ENCODE peak calls at places on chromosomes 4 and X, in ten cellular contexts. One of them, this sample, is unnamed.

GRCh38 chr4:41719417-41719816 is 29.1 kb downstream of the PHOX2B start:
- DNase-seq in left ventricle myocardium inferior: no peak
- DNase-seq in brain microvascular endothelial cell: no peak
- DNase-seq in NCI-H1048: no peak
- DNase-seq in kidney tubule cell: peak; percentile 25
- DNase-seq in CD8-positive, alpha-beta memory T cell: no peak
- DNase-seq in A172: no peak
- DNase-seq in mesothelial cell of epicardium: no peak
- DNase-seq in activated naive CD4-positive, alpha-beta T cell treated with anti-CD3 and anti-CD28 coated beads for 36 hours: no peak
- DNase-seq in KBM-7: no peak
- DNase-seq in this sample: no peak

GRCh38 chr4:57055873-57056272 is 54.3 kb downstream of the IGFBP7 start:
- DNase-seq in left ventricle myocardium inferior: peak; percentile 42
- DNase-seq in brain microvascular endothelial cell: no peak
- DNase-seq in NCI-H1048: no peak
- DNase-seq in kidney tubule cell: no peak
- DNase-seq in CD8-positive, alpha-beta memory T cell: no peak
- DNase-seq in A172: no peak
- DNase-seq in mesothelial cell of epicardium: no peak
- DNase-seq in activated naive CD4-positive, alpha-beta T cell treated with anti-CD3 and anti-CD28 coated beads for 36 hours: no peak
- DNase-seq in KBM-7: no peak
- DNase-seq in this sample: no peak

GRCh38 chr4:68466751-68467150 is 19.5 kb downstream of the TMPRSS11E start:
- DNase-seq in left ventricle myocardium inferior: no peak
- DNase-seq in brain microvascular endothelial cell: no peak
- DNase-seq in NCI-H1048: no peak
- DNase-seq in kidney tubule cell: peak; percentile 76
- DNase-seq in CD8-positive, alpha-beta memory T cell: no peak
- DNase-seq in A172: peak; percentile 48
- DNase-seq in mesothelial cell of epicardium: no peak
- DNase-seq in activated naive CD4-positive, alpha-beta T cell treated with anti-CD3 and anti-CD28 coated beads for 36 hours: no peak
- DNase-seq in KBM-7: no peak
- DNase-seq in this sample: no peak

GRCh38 chr4:183375156-183375555 is 52.9 kb upstream of the CLDN24 start:
- DNase-seq in left ventricle myocardium inferior: no peak
- DNase-seq in brain microvascular endothelial cell: no peak
- DNase-seq in NCI-H1048: no peak
- DNase-seq in kidney tubule cell: no peak
- DNase-seq in CD8-positive, alpha-beta memory T cell: no peak
- DNase-seq in A172: no peak
- DNase-seq in mesothelial cell of epicardium: no peak
- DNase-seq in activated naive CD4-positive, alpha-beta T cell treated with anti-CD3 and anti-CD28 coated beads for 36 hours: no peak
- DNase-seq in KBM-7: no peak
- DNase-seq in this sample: no peak

GRCh38 chr4:153084939-153085630 is 119.2 kb upstream of the TRIM2 start:
- DNase-seq in left ventricle myocardium inferior: peak; percentile 69
- DNase-seq in brain microvascular endothelial cell: peak; percentile 67
- DNase-seq in NCI-H1048: peak; percentile 45
- DNase-seq in kidney tubule cell: peak; percentile 79
- DNase-seq in CD8-positive, alpha-beta memory T cell: peak; percentile 69
- DNase-seq in A172: peak; percentile 61
- DNase-seq in mesothelial cell of epicardium: peak; percentile 69
- DNase-seq in activated naive CD4-positive, alpha-beta T cell treated with anti-CD3 and anti-CD28 coated beads for 36 hours: peak; percentile 94
- DNase-seq in KBM-7: peak; percentile 81
- DNase-seq in this sample: peak; percentile 59

GRCh38 chr4:6549445-6549844 is 25.5 kb upstream of the MAN2B2 start:
- DNase-seq in left ventricle myocardium inferior: no peak
- DNase-seq in brain microvascular endothelial cell: no peak
- DNase-seq in NCI-H1048: no peak
- DNase-seq in kidney tubule cell: no peak
- DNase-seq in CD8-positive, alpha-beta memory T cell: no peak
- DNase-seq in A172: no peak
- DNase-seq in mesothelial cell of epicardium: no peak
- DNase-seq in activated naive CD4-positive, alpha-beta T cell treated with anti-CD3 and anti-CD28 coated beads for 36 hours: no peak
- DNase-seq in KBM-7: no peak
- DNase-seq in this sample: no peak

GRCh38 chr4:106775636-106776035 is 260.5 kb downstream of the DKK2 start:
- DNase-seq in left ventricle myocardium inferior: no peak
- DNase-seq in brain microvascular endothelial cell: no peak
- DNase-seq in NCI-H1048: no peak
- DNase-seq in kidney tubule cell: no peak
- DNase-seq in CD8-positive, alpha-beta memory T cell: no peak
- DNase-seq in A172: no peak
- DNase-seq in mesothelial cell of epicardium: no peak
- DNase-seq in activated naive CD4-positive, alpha-beta T cell treated with anti-CD3 and anti-CD28 coated beads for 36 hours: no peak
- DNase-seq in KBM-7: peak; percentile 51
- DNase-seq in this sample: no peak

GRCh38 chr4:112448211-112448745 is 67.7 kb downstream of the NEUROG2 start:
- DNase-seq in left ventricle myocardium inferior: no peak
- DNase-seq in brain microvascular endothelial cell: no peak
- DNase-seq in NCI-H1048: peak; percentile 42
- DNase-seq in kidney tubule cell: no peak
- DNase-seq in CD8-positive, alpha-beta memory T cell: no peak
- DNase-seq in A172: peak; percentile 45
- DNase-seq in mesothelial cell of epicardium: no peak
- DNase-seq in activated naive CD4-positive, alpha-beta T cell treated with anti-CD3 and anti-CD28 coated beads for 36 hours: no peak
- DNase-seq in KBM-7: no peak
- DNase-seq in this sample: no peak

GRCh38 chr4:52718123-52718522 is 33.1 kb downstream of the ERVMER34-1 start:
- DNase-seq in left ventricle myocardium inferior: no peak
- DNase-seq in brain microvascular endothelial cell: no peak
- DNase-seq in NCI-H1048: no peak
- DNase-seq in kidney tubule cell: peak; percentile 61
- DNase-seq in CD8-positive, alpha-beta memory T cell: no peak
- DNase-seq in A172: no peak
- DNase-seq in mesothelial cell of epicardium: no peak
- DNase-seq in activated naive CD4-positive, alpha-beta T cell treated with anti-CD3 and anti-CD28 coated beads for 36 hours: no peak
- DNase-seq in KBM-7: no peak
- DNase-seq in this sample: no peak

GRCh38 chrX:122087353-122087752 is 1039.9 kb downstream of the GLUD2 start:
- DNase-seq in left ventricle myocardium inferior: no peak
- DNase-seq in brain microvascular endothelial cell: no peak
- DNase-seq in NCI-H1048: no peak
- DNase-seq in kidney tubule cell: no peak
- DNase-seq in CD8-positive, alpha-beta memory T cell: no peak
- DNase-seq in A172: no peak
- DNase-seq in mesothelial cell of epicardium: no peak
- DNase-seq in activated naive CD4-positive, alpha-beta T cell treated with anti-CD3 and anti-CD28 coated beads for 36 hours: no peak
- DNase-seq in KBM-7: no peak
- DNase-seq in this sample: no peak

GRCh38 chr4:106245176-106245575 is 70.8 kb downstream of the TBCK start:
- DNase-seq in left ventricle myocardium inferior: no peak
- DNase-seq in brain microvascular endothelial cell: no peak
- DNase-seq in NCI-H1048: no peak
- DNase-seq in kidney tubule cell: peak; percentile 19
- DNase-seq in CD8-positive, alpha-beta memory T cell: no peak
- DNase-seq in A172: no peak
- DNase-seq in mesothelial cell of epicardium: no peak
- DNase-seq in activated naive CD4-positive, alpha-beta T cell treated with anti-CD3 and anti-CD28 coated beads for 36 hours: no peak
- DNase-seq in KBM-7: no peak
- DNase-seq in this sample: no peak

GRCh38 chr4:184450743-184451142 is 23.6 kb downstream of the IRF2 start:
- DNase-seq in left ventricle myocardium inferior: no peak
- DNase-seq in brain microvascular endothelial cell: no peak
- DNase-seq in NCI-H1048: peak; percentile 85
- DNase-seq in kidney tubule cell: no peak
- DNase-seq in CD8-positive, alpha-beta memory T cell: no peak
- DNase-seq in A172: no peak
- DNase-seq in mesothelial cell of epicardium: no peak
- DNase-seq in activated naive CD4-positive, alpha-beta T cell treated with anti-CD3 and anti-CD28 coated beads for 36 hours: no peak
- DNase-seq in KBM-7: no peak
- DNase-seq in this sample: no peak

GRCh38 chr4:168802222-168802621 is 207.8 kb downstream of the CBR4 start:
- DNase-seq in left ventricle myocardium inferior: no peak
- DNase-seq in brain microvascular endothelial cell: no peak
- DNase-seq in NCI-H1048: no peak
- DNase-seq in kidney tubule cell: no peak
- DNase-seq in CD8-positive, alpha-beta memory T cell: no peak
- DNase-seq in A172: no peak
- DNase-seq in mesothelial cell of epicardium: no peak
- DNase-seq in activated naive CD4-positive, alpha-beta T cell treated with anti-CD3 and anti-CD28 coated beads for 36 hours: no peak
- DNase-seq in KBM-7: no peak
- DNase-seq in this sample: no peak

GRCh38 chr4:601612-602558 is 23.5 kb upstream of the PDE6B start:
- DNase-seq in left ventricle myocardium inferior: no peak
- DNase-seq in brain microvascular endothelial cell: no peak
- DNase-seq in NCI-H1048: no peak
- DNase-seq in kidney tubule cell: no peak
- DNase-seq in CD8-positive, alpha-beta memory T cell: no peak
- DNase-seq in A172: no peak
- DNase-seq in mesothelial cell of epicardium: no peak
- DNase-seq in activated naive CD4-positive, alpha-beta T cell treated with anti-CD3 and anti-CD28 coated beads for 36 hours: no peak
- DNase-seq in KBM-7: no peak
- DNase-seq in this sample: no peak

GRCh38 chrX:122026665-122027064 is 979.3 kb downstream of the GLUD2 start:
- DNase-seq in left ventricle myocardium inferior: no peak
- DNase-seq in brain microvascular endothelial cell: no peak
- DNase-seq in NCI-H1048: no peak
- DNase-seq in kidney tubule cell: no peak
- DNase-seq in CD8-positive, alpha-beta memory T cell: no peak
- DNase-seq in A172: no peak
- DNase-seq in mesothelial cell of epicardium: no peak
- DNase-seq in activated naive CD4-positive, alpha-beta T cell treated with anti-CD3 and anti-CD28 coated beads for 36 hours: no peak
- DNase-seq in KBM-7: no peak
- DNase-seq in this sample: no peak

GRCh38 chr4:76106442-76106841 is 31.9 kb downstream of the ART3 start:
- DNase-seq in left ventricle myocardium inferior: no peak
- DNase-seq in brain microvascular endothelial cell: no peak
- DNase-seq in NCI-H1048: no peak
- DNase-seq in kidney tubule cell: no peak
- DNase-seq in CD8-positive, alpha-beta memory T cell: no peak
- DNase-seq in A172: no peak
- DNase-seq in mesothelial cell of epicardium: no peak
- DNase-seq in activated naive CD4-positive, alpha-beta T cell treated with anti-CD3 and anti-CD28 coated beads for 36 hours: no peak
- DNase-seq in KBM-7: no peak
- DNase-seq in this sample: no peak

GRCh38 chr4:178671766-178672165 is 1229.5 kb upstream of the AGA start:
- DNase-seq in left ventricle myocardium inferior: no peak
- DNase-seq in brain microvascular endothelial cell: no peak
- DNase-seq in NCI-H1048: no peak
- DNase-seq in kidney tubule cell: no peak
- DNase-seq in CD8-positive, alpha-beta memory T cell: no peak
- DNase-seq in A172: no peak
- DNase-seq in mesothelial cell of epicardium: no peak
- DNase-seq in activated naive CD4-positive, alpha-beta T cell treated with anti-CD3 and anti-CD28 coated beads for 36 hours: no peak
- DNase-seq in KBM-7: no peak
- DNase-seq in this sample: no peak

GRCh38 chrX:17697191-17697590 is 40.1 kb upstream of the SCML1 start:
- DNase-seq in left ventricle myocardium inferior: no peak
- DNase-seq in brain microvascular endothelial cell: no peak
- DNase-seq in NCI-H1048: no peak
- DNase-seq in kidney tubule cell: no peak
- DNase-seq in CD8-positive, alpha-beta memory T cell: no peak
- DNase-seq in A172: no peak
- DNase-seq in mesothelial cell of epicardium: no peak
- DNase-seq in activated naive CD4-positive, alpha-beta T cell treated with anti-CD3 and anti-CD28 coated beads for 36 hours: no peak
- DNase-seq in KBM-7: peak; percentile 3
- DNase-seq in this sample: no peak

GRCh38 chr4:107037188-107037587 is 1.1 kb upstream of the DKK2 start:
- DNase-seq in left ventricle myocardium inferior: no peak
- DNase-seq in brain microvascular endothelial cell: peak; percentile 28
- DNase-seq in NCI-H1048: no peak
- DNase-seq in kidney tubule cell: peak; percentile 23
- DNase-seq in CD8-positive, alpha-beta memory T cell: no peak
- DNase-seq in A172: no peak
- DNase-seq in mesothelial cell of epicardium: peak; percentile 30
- DNase-seq in activated naive CD4-positive, alpha-beta T cell treated with anti-CD3 and anti-CD28 coated beads for 36 hours: peak; percentile 14
- DNase-seq in KBM-7: peak; percentile 47
- DNase-seq in this sample: no peak

GRCh38 chrX:8190341-8190830 is 19.3 kb upstream of the VCX2 start:
- DNase-seq in left ventricle myocardium inferior: no peak
- DNase-seq in brain microvascular endothelial cell: no peak
- DNase-seq in NCI-H1048: no peak
- DNase-seq in kidney tubule cell: no peak
- DNase-seq in CD8-positive, alpha-beta memory T cell: no peak
- DNase-seq in A172: no peak
- DNase-seq in mesothelial cell of epicardium: no peak
- DNase-seq in activated naive CD4-positive, alpha-beta T cell treated with anti-CD3 and anti-CD28 coated beads for 36 hours: no peak
- DNase-seq in KBM-7: no peak
- DNase-seq in this sample: no peak

GRCh38 chrX:10983526-10983925 is 127.6 kb upstream of the HCCS start:
- DNase-seq in left ventricle myocardium inferior: no peak
- DNase-seq in brain microvascular endothelial cell: no peak
- DNase-seq in NCI-H1048: no peak
- DNase-seq in kidney tubule cell: no peak
- DNase-seq in CD8-positive, alpha-beta memory T cell: no peak
- DNase-seq in A172: no peak
- DNase-seq in mesothelial cell of epicardium: no peak
- DNase-seq in activated naive CD4-positive, alpha-beta T cell treated with anti-CD3 and anti-CD28 coated beads for 36 hours: no peak
- DNase-seq in KBM-7: no peak
- DNase-seq in this sample: no peak

GRCh38 chrX:10579753-10580060 is 40.7 kb downstream of the MID1 start:
- DNase-seq in left ventricle myocardium inferior: no peak
- DNase-seq in brain microvascular endothelial cell: peak; percentile 39
- DNase-seq in NCI-H1048: no peak
- DNase-seq in kidney tubule cell: peak; percentile 71
- DNase-seq in CD8-positive, alpha-beta memory T cell: no peak
- DNase-seq in A172: peak; percentile 29
- DNase-seq in mesothelial cell of epicardium: no peak
- DNase-seq in activated naive CD4-positive, alpha-beta T cell treated with anti-CD3 and anti-CD28 coated beads for 36 hours: no peak
- DNase-seq in KBM-7: no peak
- DNase-seq in this sample: no peak

GRCh38 chr4:40648742-40649281 is 19.1 kb upstream of the RBM47 start:
- DNase-seq in left ventricle myocardium inferior: peak; percentile 17
- DNase-seq in brain microvascular endothelial cell: no peak
- DNase-seq in NCI-H1048: no peak
- DNase-seq in kidney tubule cell: peak; percentile 37
- DNase-seq in CD8-positive, alpha-beta memory T cell: no peak
- DNase-seq in A172: no peak
- DNase-seq in mesothelial cell of epicardium: no peak
- DNase-seq in activated naive CD4-positive, alpha-beta T cell treated with anti-CD3 and anti-CD28 coated beads for 36 hours: no peak
- DNase-seq in KBM-7: no peak
- DNase-seq in this sample: no peak

GRCh38 chr4:104128850-104129213 is 365.9 kb downstream of the CXXC4 start:
- DNase-seq in left ventricle myocardium inferior: no peak
- DNase-seq in brain microvascular endothelial cell: no peak
- DNase-seq in NCI-H1048: no peak
- DNase-seq in kidney tubule cell: peak; percentile 78
- DNase-seq in CD8-positive, alpha-beta memory T cell: no peak
- DNase-seq in A172: no peak
- DNase-seq in mesothelial cell of epicardium: no peak
- DNase-seq in activated naive CD4-positive, alpha-beta T cell treated with anti-CD3 and anti-CD28 coated beads for 36 hours: no peak
- DNase-seq in KBM-7: no peak
- DNase-seq in this sample: no peak